ENCODE peak calls at places on chromosomes 7 and 10, in four cellular contexts. L is stomach, H is OCI-LY7, P is IMR-90. A is an unnamed sample.

GRCh38 chr7:24718431-24718831 is 38.8 kb downstream of the GSDME start:
- DNase-seq in L (no peak), P (no peak), H (peak; percentile 65), A (no peak)

GRCh38 chr7:47614450-47614849 is 32.5 kb upstream of the TNS3 start:
- DNase-seq in L (no peak), H (no peak), P (no peak), A (no peak)

GRCh38 chr10:98312816-98313215 is 44.8 kb upstream of the LOXL4 start:
- DNase-seq in P (no peak), L (no peak), H (no peak), A (no peak)

GRCh38 chr7:139771001-139771956 is 6.5 kb downstream of the HIPK2 start:
- DNase-seq in H (no peak), L (no peak), P (peak; percentile 94), A (no peak)

GRCh38 chr10:70053212-70053895 is 708 bp downstream of the MACROH2A2 start:
- DNase-seq in P (no peak), H (no peak), L (no peak), A (no peak)

GRCh38 chr7:8389898-8390642 is 43.3 kb upstream of the NXPH1 start:
- DNase-seq in P (no peak), H (no peak), L (no peak), A (no peak)

GRCh38 chr7:127938588-127938987 is 92.6 kb downstream of the LRRC4 start:
- DNase-seq in L (no peak), P (peak; percentile 88), H (no peak), A (no peak)

GRCh38 chr10:125217986-125218675 is 57.8 kb upstream of the CTBP2 start:
- DNase-seq in L (no peak), P (peak; percentile 31), H (no peak), A (no peak)

GRCh38 chr7:69957661-69958060 is 359.4 kb downstream of the AUTS2 start:
- DNase-seq in P (no peak), H (no peak), L (no peak), A (no peak)

GRCh38 chr7:99410635-99411034 is 1.9 kb downstream of the BUD31 start:
- DNase-seq in L (no peak), P (no peak), H (no peak), A (no peak)

GRCh38 chr7:73734619-73735525 is 3.7 kb downstream of the ABHD11 start:
- DNase-seq in H (peak; percentile 91), L (peak; percentile 92), P (peak; percentile 72), A (peak; percentile 87)

GRCh38 chr10:122373713-122374112 is 795 bp upstream of the PLEKHA1 start:
- DNase-seq in L (no peak), H (no peak), P (peak; percentile 4), A (no peak)

GRCh38 chr7:80134536-80135305 is at the start of gene GNAI1:
- DNase-seq in P (peak; percentile 74), L (peak; percentile 68), H (no peak), A (peak; percentile 71)

GRCh38 chr7:155576900-155577508 is 30.6 kb upstream of the CNPY1 start:
- DNase-seq in P (no peak), L (peak; percentile 41), H (no peak), A (no peak)

GRCh38 chr10:13614530-13615332 is 28.0 kb downstream of the PRPF18 start:
- DNase-seq in P (peak; percentile 78), L (no peak), H (no peak), A (no peak)

GRCh38 chr7:156473476-156474240 is 166.9 kb upstream of the RNF32 start:
- DNase-seq in H (peak; percentile 42), L (peak; percentile 56), P (peak; percentile 19), A (no peak)

GRCh38 chr7:41038211-41038610 is 664.7 kb downstream of the INHBA start:
- DNase-seq in H (no peak), L (no peak), P (no peak), A (no peak)

GRCh38 chr7:13489386-13489785 is 500.1 kb downstream of the ETV1 start:
- DNase-seq in P (no peak), H (no peak), L (no peak), A (no peak)

GRCh38 chr10:46234431-46235060 is 52.3 kb upstream of the ANTXRL start:
- DNase-seq in P (no peak), L (peak; percentile 9), H (no peak), A (peak; percentile 24)

GRCh38 chr10:2982146-2982545 is 85.2 kb upstream of the PFKP start:
- DNase-seq in H (no peak), L (no peak), P (no peak), A (no peak)

DNA sequence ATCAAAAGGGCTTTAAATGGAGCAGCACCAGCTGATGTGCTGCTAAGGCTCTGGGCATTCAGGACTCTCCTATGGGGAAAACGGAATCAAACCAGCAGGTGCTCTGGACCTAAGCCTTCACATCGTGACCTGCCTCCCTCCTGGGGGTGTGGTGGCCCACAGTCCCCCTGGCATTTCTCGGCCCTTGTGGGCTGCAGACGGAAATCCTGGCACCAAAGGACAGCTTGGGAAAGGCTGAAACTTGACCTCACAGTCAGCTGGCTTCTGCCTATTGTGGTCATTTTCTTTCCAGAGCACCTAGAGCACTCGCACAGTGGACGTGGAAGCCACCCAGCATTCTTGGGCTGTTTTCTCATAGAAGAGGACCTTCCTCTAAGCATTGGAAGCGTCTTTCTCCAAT is 74.8 kb downstream of the TPST1 start:
- DNase-seq in L (no peak), P (no peak), H (no peak), A (no peak)
- H3K4me1 ChIP-seq in L (peaks cover 25% of the 10 kb centered on the region), P (peaks cover 18% of the 10 kb centered on the region), H (no peaks in the 10 kb centered on the region), A (peaks cover 11% of the 10 kb centered on the region)

DNA sequence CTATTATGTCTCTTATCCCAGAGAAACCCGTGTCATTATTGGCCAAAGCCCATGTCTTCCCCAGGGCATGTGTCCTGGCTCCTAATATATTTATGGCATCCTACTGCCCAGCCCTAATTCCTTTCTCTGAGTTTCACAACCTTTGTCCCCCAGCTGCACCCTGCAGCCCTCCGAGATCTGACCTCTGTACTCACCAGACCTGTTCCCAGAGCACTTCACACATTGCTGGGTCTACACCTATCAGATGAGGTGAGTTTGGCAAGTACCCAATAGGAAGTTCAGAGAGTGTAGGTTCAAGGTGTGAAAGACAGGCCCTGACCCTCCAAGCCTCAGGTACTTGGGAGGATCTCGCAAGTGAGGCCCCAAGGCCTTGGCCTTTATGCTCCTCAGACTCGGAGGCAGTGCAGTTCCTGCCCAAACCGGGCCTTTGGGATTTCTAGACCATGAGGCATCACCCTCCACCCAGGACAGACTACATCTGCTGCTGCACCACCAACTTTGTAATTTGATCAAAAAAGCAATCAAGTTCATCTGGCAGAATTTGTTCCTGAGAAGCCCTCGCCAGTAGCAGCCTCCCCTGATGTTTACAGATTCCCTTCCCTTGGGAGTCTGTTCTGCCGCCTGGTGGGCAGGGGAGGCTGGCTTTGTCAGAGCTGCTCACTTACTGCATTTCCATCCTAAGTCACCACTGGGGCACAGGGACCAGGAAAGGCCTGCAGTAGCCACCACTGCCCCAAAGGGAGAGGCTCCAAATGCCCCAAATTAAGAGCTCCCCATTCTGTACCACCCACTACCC is 2.2 kb downstream of the CAMK2G start:
- DNase-seq in H (no peak), P (peak; percentile 36), L (no peak), A (peak; percentile 71)
- TF ChIP-seq CTCF in H (peak; percentile 41), P (peak; percentile 35), L (no peak), A (no peak)

DNA sequence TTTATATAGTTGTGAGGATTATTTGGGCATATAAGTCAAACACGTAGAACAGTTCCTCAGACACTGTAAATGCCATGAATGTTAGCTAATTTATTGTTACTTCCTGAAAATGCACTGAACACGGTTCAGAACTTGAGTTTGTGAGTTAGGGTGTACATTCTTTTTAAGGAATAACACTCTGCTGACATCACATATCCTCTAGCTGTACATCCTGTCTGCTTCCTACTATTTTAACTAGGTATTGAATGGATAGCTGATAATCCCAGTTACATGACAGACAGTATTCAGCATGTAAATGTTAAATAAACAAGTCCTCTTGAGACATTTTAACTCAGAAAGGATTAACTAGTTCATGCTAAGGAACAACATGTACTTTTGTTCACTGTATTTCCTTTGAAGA is 16.0 kb downstream of the SAMD8 start:
- DNase-seq in P (peak; percentile 44), H (no peak), L (no peak), A (no peak)
- H3K27ac ChIP-seq in P (no peak overlapping the region), H (no peak overlapping the region), L (no peak overlapping the region), A (no peak overlapping the region)

GRCh38 chr7:72099784-72100183 is 312.4 kb downstream of the CALN1 start:
- DNase-seq in P (no peak), H (no peak), L (no peak), A (no peak)

GRCh38 chr7:72101444-72101843 is 310.7 kb downstream of the CALN1 start:
- DNase-seq in H (no peak), P (no peak), L (no peak), A (no peak)

DNA sequence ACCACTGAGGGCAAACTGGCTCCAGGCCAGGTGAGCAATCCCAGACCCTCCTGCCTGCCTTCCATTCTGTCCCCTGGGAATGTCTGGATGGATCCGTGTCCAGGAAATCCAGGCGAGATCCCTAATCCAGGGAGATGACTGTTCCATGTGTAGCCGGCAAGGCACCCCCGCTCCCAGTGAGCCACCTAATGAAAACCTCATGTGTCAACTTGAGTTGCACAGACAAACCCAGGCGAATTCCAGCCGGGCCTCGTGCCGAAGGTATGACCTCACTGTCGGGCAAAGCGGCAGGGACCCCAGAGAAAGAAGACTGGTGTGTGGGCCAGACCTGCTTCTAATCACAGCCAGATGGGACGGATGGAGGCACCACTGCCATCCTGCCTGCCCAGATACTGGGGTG is 313.3 kb downstream of the CALN1 start:
- DNase-seq in H (no peak), P (no peak), L (no peak), A (no peak)
- H3K4me1 ChIP-seq in H (no peaks in the 10 kb centered on the region), P (no peaks in the 10 kb centered on the region), L (no peaks in the 10 kb centered on the region), A (no peaks in the 10 kb centered on the region)

GRCh38 chr7:45074738-45075644 is 13.8 kb downstream of the NACAD start:
- DNase-seq in P (no peak), H (no peak), L (no peak), A (no peak)
- TF ChIP-seq CTCF in P (no peak), H (no peak), L (no peak), A (no peak)

GRCh38 chr10:78995977-78996355 is 72.8 kb upstream of the ZMIZ1 start:
- DNase-seq in P (no peak), H (peak; percentile 18), L (no peak), A (no peak)

GRCh38 chr10:78997635-78998618 is 70.8 kb upstream of the ZMIZ1 start:
- DNase-seq in L (no peak), P (no peak), H (no peak), A (no peak)

GRCh38 chr10:78992333-78992732 is 76.4 kb upstream of the ZMIZ1 start:
- DNase-seq in P (no peak), L (no peak), H (peak; percentile 86), A (no peak)

GRCh38 chr10:78993523-78993922 is 75.2 kb upstream of the ZMIZ1 start:
- DNase-seq in P (no peak), H (no peak), L (no peak), A (no peak)

DNA sequence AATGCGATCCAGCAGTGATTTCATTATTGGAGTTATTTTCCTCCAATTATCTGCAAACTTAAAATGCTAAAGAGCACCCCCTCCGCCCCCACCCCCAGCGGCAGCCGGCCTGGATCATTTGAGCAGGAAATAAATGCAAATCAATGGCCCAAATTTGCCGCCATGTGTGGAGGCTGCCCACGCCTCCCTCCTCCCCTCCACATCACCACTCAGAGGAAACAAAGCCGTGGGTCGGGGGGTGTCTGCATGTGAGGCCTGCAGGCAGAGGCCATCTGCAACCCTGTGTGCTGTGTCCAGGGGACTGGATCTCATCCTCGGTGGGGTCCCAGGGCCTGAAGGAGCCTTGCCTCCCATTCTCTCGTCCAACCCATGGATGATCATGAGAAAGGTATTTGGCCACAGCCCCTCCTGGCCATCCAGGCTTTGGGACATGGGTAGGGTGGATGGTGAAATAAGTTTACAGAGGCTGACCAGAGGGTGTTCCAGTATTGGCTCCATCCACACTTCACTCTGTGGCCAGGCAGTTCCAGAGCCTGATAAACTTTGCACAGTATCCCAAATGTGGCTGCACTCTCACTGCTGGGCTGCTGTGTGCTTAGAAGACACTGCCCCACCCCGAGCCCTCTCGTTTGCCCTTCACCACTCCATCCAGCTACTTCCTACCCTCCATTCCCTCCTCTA is 72.2 kb upstream of the ZMIZ1 start:
- DNase-seq in H (peak; percentile 38), L (no peak), P (no peak), A (no peak)
- H3K27ac ChIP-seq in H (no peak overlapping the region), L (no peak overlapping the region), P (no peak overlapping the region), A (no peak overlapping the region)